ENCODE peak calls at places on chromosomes 5 and 9, in six cellular contexts. Y is GM23338, K is neural progenitor cell, U is GM23248, E is SK-N-SH, A is HCT116. P is an unnamed sample.

GRCh38 chr5:37830348-37830747 is 9.5 kb downstream of the GDNF start:
- DNase-seq in A (no peak), U (no peak), Y (no peak), K (no peak), E (no peak), P (no peak)

GRCh38 chr5:180823938-180824629 is 21.5 kb upstream of the MGAT1 start:
- DNase-seq in U (no peak), K (no peak), A (no peak), Y (no peak), E (no peak), P (no peak)

GRCh38 chr9:136785956-136786355 is 5.2 kb upstream of the TMEM141 start:
- DNase-seq in K (no peak), U (no peak), A (no peak), E (no peak), Y (no peak), P (no peak)

GRCh38 chr9:87604886-87605588 is 107.4 kb downstream of the DAPK1 start:
- DNase-seq in Y (no peak), U (no peak), K (no peak), E (no peak), A (no peak), P (no peak)

GRCh38 chr9:10242255-10242654 is 370.5 kb downstream of the PTPRD start:
- DNase-seq in K (no peak), A (no peak), E (no peak), Y (no peak), U (no peak), P (no peak)

GRCh38 chr9:109912726-109913460 is 132.9 kb downstream of the PALM2AKAP2 start:
- DNase-seq in E (no peak), U (peak; percentile 85), Y (no peak), K (no peak), A (no peak), P (peak; percentile 71)

GRCh38 chr9:37246825-37247224 is 126.5 kb downstream of the ZCCHC7 start:
- DNase-seq in Y (no peak), U (no peak), E (no peak), A (no peak), K (no peak), P (no peak)

GRCh38 chr5:66807743-66808142 is 211.6 kb downstream of the MAST4 start:
- DNase-seq in E (peak; percentile 39), K (peak; percentile 21), A (peak; percentile 2), Y (peak; percentile 28), U (peak; percentile 77), P (no peak)

GRCh38 chr5:123785160-123786001 is 273.4 kb downstream of the CSNK1G3 start:
- DNase-seq in E (peak; percentile 27), K (peak; percentile 5), Y (peak; percentile 17), U (peak; percentile 64), A (no peak), P (no peak)

GRCh38 chr5:157740211-157740610 is 3.3 kb upstream of the LSM11 start:
- DNase-seq in Y (peak; percentile 79), A (peak; percentile 19), E (peak; percentile 27), U (peak; percentile 36), K (peak; percentile 36), P (peak; percentile 54)

GRCh38 chr5:14668247-14668646 is 3.7 kb downstream of the OTULIN start:
- DNase-seq in U (no peak), A (no peak), E (no peak), Y (no peak), K (no peak), P (no peak)

GRCh38 chr9:24602687-24603352 is 57.1 kb upstream of the IZUMO3 start:
- DNase-seq in U (no peak), K (no peak), A (no peak), E (no peak), Y (no peak), P (no peak)

GRCh38 chr5:140833993-140834392 is at the start of gene PCDHA7:
- DNase-seq in A (no peak), K (no peak), Y (peak; percentile 73), E (no peak), U (peak; percentile 26), P (no peak)

GRCh38 chr5:95913663-95914062 is 48.0 kb downstream of the ELL2 start:
- DNase-seq in A (no peak), K (no peak), U (no peak), Y (no peak), E (no peak), P (no peak)

GRCh38 chr9:117704024-117704575 is at the start of gene TLR4:
- DNase-seq in E (no peak), U (peak; percentile 83), K (peak; percentile 17), A (no peak), Y (peak; percentile 16), P (peak; percentile 90)

GRCh38 chr5:179323026-179323571 is 22.2 kb downstream of the ADAMTS2 start:
- DNase-seq in E (peak; percentile 80), U (no peak), Y (no peak), K (no peak), A (no peak), P (no peak)

GRCh38 chr5:145825751-145826180 is 9.4 kb downstream of the PRELID2 start:
- DNase-seq in U (peak; percentile 80), A (peak; percentile 39), K (peak; percentile 59), E (peak; percentile 42), Y (peak; percentile 83), P (peak; percentile 61)

GRCh38 chr5:132747693-132748440 is 641 bp downstream of the CCNI2 start:
- DNase-seq in A (no peak), E (peak; percentile 24), U (no peak), Y (peak; percentile 63), K (no peak), P (no peak)

GRCh38 chr5:87074934-87075541 is 192.6 kb upstream of the RASA1 start:
- DNase-seq in E (no peak), Y (no peak), K (peak; percentile 2), A (peak; percentile 43), U (no peak), P (peak; percentile 90)

GRCh38 chr9:134434896-134435506 is 108.7 kb downstream of the RXRA start:
- DNase-seq in A (no peak), K (peak; percentile 31), E (peak; percentile 97), U (peak; percentile 97), Y (no peak), P (no peak)

GRCh38 chr5:141839015-141839513 is 39.1 kb downstream of the PCDH1 start:
- DNase-seq in E (no peak), A (no peak), U (peak; percentile 56), Y (peak; percentile 95), K (peak; percentile 50), P (peak; percentile 87)

GRCh38 chr9:92146610-92147009 is 31.4 kb upstream of the SPTLC1 start:
- DNase-seq in A (no peak), E (no peak), Y (no peak), K (no peak), U (peak; percentile 51), P (no peak)

GRCh38 chr9:93022066-93022465 is 36.4 kb upstream of the SUSD3 start:
- DNase-seq in E (no peak), U (no peak), A (no peak), Y (no peak), K (no peak), P (no peak)

GRCh38 chr5:80255425-80255751 is 460 bp downstream of the SERINC5 start:
- DNase-seq in Y (no peak), K (peak; percentile 80), U (peak; percentile 87), A (no peak), E (no peak), P (peak; percentile 45)

GRCh38 chr5:34516686-34517085 is 139.4 kb upstream of the RAI14 start:
- DNase-seq in E (no peak), A (no peak), Y (no peak), K (no peak), U (no peak), P (no peak)

GRCh38 chr9:138119202-138120027 is 241.8 kb downstream of the CACNA1B start:
- DNase-seq in K (no peak), A (no peak), Y (no peak), U (no peak), E (no peak), P (no peak)

GRCh38 chr9:2480255-2480837 is 141.2 kb upstream of the VLDLR start:
- DNase-seq in K (no peak), U (no peak), E (no peak), A (no peak), Y (no peak), P (no peak)

GRCh38 chr9:127169507-127169883 is 47.1 kb upstream of the ANGPTL2 start:
- DNase-seq in A (no peak), U (no peak), Y (no peak), K (no peak), E (no peak), P (no peak)
- H3K4me1 ChIP-seq in A (peaks cover 31% of the 10 kb centered on the region), U (peaks cover 8% of the 10 kb centered on the region), Y (no peaks in the 10 kb centered on the region), K (peaks cover 8% of the 10 kb centered on the region), E (no peaks in the 10 kb centered on the region), P (peaks cover 50% of the 10 kb centered on the region)

DNA sequence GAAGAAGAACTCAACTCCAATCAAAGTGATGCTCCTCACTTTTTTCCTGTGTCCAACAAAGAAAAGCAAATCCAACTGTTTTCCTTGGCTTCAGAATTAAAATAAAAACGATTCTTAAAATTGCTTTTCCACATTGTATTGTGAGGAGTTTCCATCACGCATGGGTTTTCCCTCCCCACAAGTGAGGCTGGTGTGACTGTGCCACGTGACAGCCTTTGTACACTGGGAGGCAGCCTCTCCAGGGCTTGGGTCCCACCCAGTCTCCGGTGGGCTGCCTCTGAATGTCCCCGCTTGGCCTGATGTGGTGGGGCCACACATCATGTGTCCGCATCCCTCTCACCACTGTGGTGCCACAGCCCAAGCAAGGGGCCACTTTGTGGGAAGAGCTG is 8.9 kb downstream of the ANGPTL2 start:
- DNase-seq in A (no peak), E (no peak), U (no peak), Y (no peak), K (no peak), P (no peak)
- TF ChIP-seq EZH2phosphoT487 in A (no peak), E (no peak), U (no peak), Y (no peak), K (no peak), P (no peak)

GRCh38 chr9:76419782-76420380 is 25.7 kb upstream of the RFK start:
- DNase-seq in U (peak; percentile 48), A (peak; percentile 21), E (peak; percentile 29), Y (peak; percentile 72), K (peak; percentile 29), P (peak; percentile 60)

GRCh38 chr9:76426807-76427419 is 32.1 kb upstream of the GCNT1 start:
- DNase-seq in E (no peak), A (no peak), Y (no peak), U (no peak), K (no peak), P (no peak)

GRCh38 chr9:76425677-76426453 is 31.6 kb upstream of the RFK start:
- DNase-seq in A (no peak), E (no peak), K (no peak), Y (no peak), U (no peak), P (no peak)

GRCh38 chr9:76423216-76424177 is 29.3 kb upstream of the RFK start:
- DNase-seq in Y (no peak), K (no peak), U (no peak), A (no peak), E (no peak), P (no peak)

DNA sequence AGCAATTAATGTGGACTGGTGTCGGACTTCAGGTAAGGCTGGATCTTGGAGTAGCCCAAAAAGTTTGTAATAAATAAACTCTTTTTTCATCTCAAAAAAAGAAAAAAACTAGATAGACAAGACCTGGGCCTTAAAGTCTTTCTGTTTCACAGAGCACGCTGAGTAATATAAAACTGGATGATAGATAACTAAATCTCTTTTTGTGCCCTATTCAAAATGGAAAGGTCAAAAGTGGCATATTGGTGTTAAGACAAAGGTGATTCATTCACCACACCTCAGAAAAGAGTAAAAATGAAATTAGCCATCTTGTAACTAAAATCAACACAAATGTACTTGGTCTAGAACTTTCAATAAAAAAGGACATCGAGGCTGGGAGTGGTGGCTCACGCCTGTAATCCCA is 30.3 kb upstream of the RFK start:
- DNase-seq in U (no peak), Y (no peak), E (no peak), A (no peak), K (no peak), P (no peak)
- H3K4me1 ChIP-seq in U (no peaks in the 10 kb centered on the region), Y (no peaks in the 10 kb centered on the region), E (no peaks in the 10 kb centered on the region), A (peaks cover 4% of the 10 kb centered on the region), K (no peaks in the 10 kb centered on the region), P (peaks cover 3% of the 10 kb centered on the region)

GRCh38 chr5:168608821-168609220 is 29.7 kb upstream of the PANK3 start:
- DNase-seq in A (no peak), Y (no peak), K (no peak), E (no peak), U (no peak), P (no peak)
- TF ChIP-seq EZH2phosphoT487 in A (no peak), Y (no peak), K (no peak), E (no peak), U (no peak), P (no peak)